ENCODE peak calls at places on chromosomes 3 and 15, in four cellular contexts. One of them, this sample, is unnamed. For H3K36me3 and H3K4me1, the result is how much of the 10 kb centered on the place peaks cover.

GRCh38 chr3:139718415-139718814 is 40.6 kb upstream of the NMNAT3 start:
- DNase-seq in adrenal gland: peak
- DNase-seq in SJSA1: peak
- DNase-seq in Caco-2: peak
- DNase-seq in this sample: no peak

GRCh38 chr15:90036806-90037509 is 35.8 kb downstream of the ZNF710 start:
- DNase-seq in adrenal gland: no peak
- DNase-seq in SJSA1: no peak
- DNase-seq in Caco-2: no peak
- DNase-seq in this sample: peak

GRCh38 chr3:81744366-81744765 is 17.1 kb downstream of the GBE1 start:
- DNase-seq in adrenal gland: peak
- DNase-seq in SJSA1: peak
- DNase-seq in Caco-2: peak
- DNase-seq in this sample: peak

GRCh38 chr3:177427096-177427495 is 229.8 kb upstream of the TBL1XR1 start:
- DNase-seq in adrenal gland: no peak
- DNase-seq in SJSA1: no peak
- DNase-seq in Caco-2: no peak
- DNase-seq in this sample: no peak

GRCh38 chr3:48990636-48991421 is 788 bp downstream of the P4HTM start:
- DNase-seq in adrenal gland: peak
- DNase-seq in SJSA1: no peak
- DNase-seq in Caco-2: peak
- DNase-seq in this sample: no peak

GRCh38 chr3:52704611-52705437 is 767 bp downstream of the GLT8D1 start:
- DNase-seq in adrenal gland: peak
- DNase-seq in SJSA1: no peak
- DNase-seq in Caco-2: peak
- DNase-seq in this sample: no peak

GRCh38 chr3:14125193-14126016 is 553 bp downstream of the TMEM43 start:
- DNase-seq in adrenal gland: peak
- DNase-seq in SJSA1: peak
- DNase-seq in Caco-2: peak
- DNase-seq in this sample: peak

GRCh38 chr15:40072216-40072990 is 33.4 kb upstream of the SRP14 start:
- DNase-seq in adrenal gland: no peak
- DNase-seq in SJSA1: no peak
- DNase-seq in Caco-2: no peak
- DNase-seq in this sample: no peak

GRCh38 chr3:156677120-156677479 is 2.7 kb downstream of the TIPARP start:
- DNase-seq in adrenal gland: no peak
- DNase-seq in SJSA1: no peak
- DNase-seq in Caco-2: no peak
- DNase-seq in this sample: no peak

GRCh38 chr15:76200641-76201105 is 110.6 kb downstream of the ETFA start:
- DNase-seq in adrenal gland: no peak
- DNase-seq in SJSA1: no peak
- DNase-seq in Caco-2: no peak
- DNase-seq in this sample: no peak

GRCh38 chr3:157618075-157618760 is 115.0 kb upstream of the VEPH1 start:
- DNase-seq in adrenal gland: peak
- DNase-seq in SJSA1: no peak
- DNase-seq in Caco-2: peak
- DNase-seq in this sample: no peak

GRCh38 chr15:41599061-41599460 is 40.0 kb downstream of the TYRO3 start:
- DNase-seq in adrenal gland: no peak
- DNase-seq in SJSA1: no peak
- DNase-seq in Caco-2: no peak
- DNase-seq in this sample: no peak

DNA sequence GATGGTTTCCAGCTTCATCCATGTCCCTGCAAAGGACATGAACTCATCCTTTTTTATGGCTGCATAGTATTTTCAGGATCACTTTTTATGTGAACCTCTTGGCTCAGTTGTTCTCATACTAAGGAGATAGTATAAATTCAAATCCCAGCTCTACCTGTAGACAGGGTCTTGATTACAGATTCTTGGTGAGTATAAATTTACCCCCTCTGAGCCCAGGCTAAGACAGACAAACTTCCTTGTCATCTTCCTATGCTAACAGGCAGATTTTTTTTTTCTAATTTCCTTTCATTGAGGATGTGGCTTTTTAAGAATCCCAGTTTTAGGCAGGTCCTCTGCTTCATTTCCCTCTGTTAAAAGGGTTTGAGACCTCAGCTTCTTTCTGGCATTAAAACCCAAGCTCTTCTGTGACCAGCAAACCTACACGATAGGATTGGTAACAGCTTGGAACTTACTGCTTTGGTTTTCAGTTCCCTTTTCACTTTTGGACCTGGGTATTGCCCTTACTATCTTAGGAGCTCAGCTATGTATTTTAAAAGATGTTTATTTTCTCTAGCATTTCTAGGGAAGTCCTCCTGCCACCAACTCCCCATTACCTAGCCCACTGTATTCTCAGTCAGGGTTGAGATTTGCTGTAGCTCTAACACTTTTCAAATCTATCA is 72.5 kb downstream of the VPS8 start:
- DNase-seq in adrenal gland: no peak
- DNase-seq in SJSA1: no peak
- DNase-seq in Caco-2: no peak
- DNase-seq in this sample: no peak
- H3K36me3 ChIP-seq in adrenal gland: under half
- H3K36me3 ChIP-seq in SJSA1: under half
- H3K36me3 ChIP-seq in Caco-2: under half
- H3K36me3 ChIP-seq in this sample: under half

DNA sequence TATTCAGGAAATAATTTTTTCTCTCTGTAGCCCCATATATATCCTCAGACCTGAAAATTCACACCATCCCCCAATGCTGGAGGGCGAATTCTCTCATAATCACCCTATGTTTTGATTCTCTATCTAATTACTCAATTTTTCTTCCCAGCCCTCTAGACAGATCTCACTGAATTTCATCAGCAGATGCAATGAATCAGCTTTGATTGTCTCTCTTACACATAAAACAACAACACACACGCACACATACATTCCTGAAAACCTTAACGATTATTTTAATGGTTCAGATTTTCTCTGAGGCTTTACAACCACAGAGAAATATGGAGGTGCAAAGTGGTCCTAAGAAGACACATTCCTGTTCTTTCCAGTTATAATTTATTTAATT is 11.1 kb downstream of the RBMS3 start:
- DNase-seq in adrenal gland: no peak
- DNase-seq in SJSA1: no peak
- DNase-seq in Caco-2: no peak
- DNase-seq in this sample: no peak
- H3K4me1 ChIP-seq in adrenal gland: under half
- H3K4me1 ChIP-seq in SJSA1: under half
- H3K4me1 ChIP-seq in Caco-2: under half
- H3K4me1 ChIP-seq in this sample: under half

DNA sequence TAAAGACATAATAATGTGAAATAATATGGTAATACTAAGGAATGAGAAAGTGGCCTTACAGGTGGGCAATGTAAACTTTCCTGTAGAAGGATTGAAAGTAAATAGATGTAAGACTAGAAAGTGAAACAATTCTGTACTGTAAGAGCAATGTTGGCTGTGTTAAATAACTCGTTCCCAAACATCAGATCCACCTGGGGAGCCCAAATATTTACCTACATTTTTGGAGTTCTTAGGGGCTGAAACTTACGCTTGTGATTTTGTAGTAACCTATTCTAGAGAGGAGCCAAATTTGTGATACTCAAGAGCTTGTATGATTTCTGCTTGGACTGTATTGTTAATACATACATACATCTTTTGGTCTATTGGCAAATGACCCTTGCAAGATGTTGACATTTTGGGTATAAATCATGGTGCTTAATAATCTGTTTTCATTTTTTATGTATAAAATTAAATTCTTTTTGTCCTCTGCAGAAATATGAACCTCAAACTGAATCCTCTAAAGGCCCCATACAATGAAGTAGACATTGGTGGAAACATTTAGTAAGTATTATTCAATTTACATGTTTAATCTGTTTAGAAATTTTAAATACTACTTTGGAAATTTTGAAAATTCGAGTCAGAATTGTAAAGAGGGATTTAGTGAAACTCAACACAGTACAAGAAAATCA is 8.5 kb upstream of the CHD2 start:
- DNase-seq in adrenal gland: no peak
- DNase-seq in SJSA1: no peak
- DNase-seq in Caco-2: no peak
- DNase-seq in this sample: no peak
- H3K36me3 ChIP-seq in adrenal gland: half or more
- H3K36me3 ChIP-seq in SJSA1: half or more
- H3K36me3 ChIP-seq in Caco-2: under half
- H3K36me3 ChIP-seq in this sample: under half

GRCh38 chr3:149547954-149548728 is 73.6 kb downstream of the TM4SF4 start:
- DNase-seq in adrenal gland: peak
- DNase-seq in SJSA1: peak
- DNase-seq in Caco-2: no peak
- DNase-seq in this sample: peak
- H3K4me1 ChIP-seq in adrenal gland: under half
- H3K4me1 ChIP-seq in SJSA1: under half
- H3K4me1 ChIP-seq in Caco-2: under half
- H3K4me1 ChIP-seq in this sample: under half

GRCh38 chr15:51497806-51498205 is 124.8 kb downstream of the DMXL2 start:
- DNase-seq in adrenal gland: no peak
- DNase-seq in SJSA1: no peak
- DNase-seq in Caco-2: no peak
- DNase-seq in this sample: no peak

GRCh38 chr15:51492528-51492927 is 130.0 kb downstream of the DMXL2 start:
- DNase-seq in adrenal gland: no peak
- DNase-seq in SJSA1: no peak
- DNase-seq in Caco-2: no peak
- DNase-seq in this sample: no peak

GRCh38 chr15:51491941-51492340 is 130.6 kb downstream of the DMXL2 start:
- DNase-seq in adrenal gland: no peak
- DNase-seq in SJSA1: no peak
- DNase-seq in Caco-2: no peak
- DNase-seq in this sample: no peak

GRCh38 chr15:51494411-51495314 is 127.9 kb downstream of the DMXL2 start:
- DNase-seq in adrenal gland: no peak
- DNase-seq in SJSA1: no peak
- DNase-seq in Caco-2: no peak
- DNase-seq in this sample: no peak

GRCh38 chr15:51493892-51494291 is 128.7 kb downstream of the DMXL2 start:
- DNase-seq in adrenal gland: no peak
- DNase-seq in SJSA1: no peak
- DNase-seq in Caco-2: no peak
- DNase-seq in this sample: no peak
- H3K36me3 ChIP-seq in adrenal gland: under half
- H3K36me3 ChIP-seq in SJSA1: under half
- H3K36me3 ChIP-seq in Caco-2: under half
- H3K36me3 ChIP-seq in this sample: under half

GRCh38 chr15:58380280-58380945 is 51.4 kb upstream of the LIPC start:
- DNase-seq in adrenal gland: no peak
- DNase-seq in SJSA1: no peak
- DNase-seq in Caco-2: no peak
- DNase-seq in this sample: no peak
- H3K4me1 ChIP-seq in adrenal gland: under half
- H3K4me1 ChIP-seq in SJSA1: under half
- H3K4me1 ChIP-seq in Caco-2: under half
- H3K4me1 ChIP-seq in this sample: under half

DNA sequence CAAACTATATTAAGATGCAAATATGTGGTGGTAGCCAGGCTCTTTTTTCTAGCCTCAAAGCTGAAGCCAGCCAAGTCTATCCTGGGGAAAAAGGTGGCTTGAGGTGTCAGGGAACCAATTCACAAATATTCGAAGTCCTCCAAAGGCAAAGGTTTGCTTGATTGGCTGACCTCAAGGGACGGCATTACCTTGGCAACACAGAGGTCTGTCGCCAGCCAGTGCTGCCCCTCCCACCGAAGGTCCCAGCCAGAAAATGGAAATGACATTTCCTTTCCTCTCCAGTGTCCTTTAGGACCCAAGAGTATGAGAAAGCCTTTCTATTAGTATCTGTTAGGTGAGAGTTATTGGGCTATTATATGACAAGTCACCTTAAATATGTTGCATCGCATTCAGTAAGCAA is 96.0 kb upstream of the LIMD1 start:
- DNase-seq in adrenal gland: no peak
- DNase-seq in SJSA1: no peak
- DNase-seq in Caco-2: no peak
- DNase-seq in this sample: no peak
- H3K36me3 ChIP-seq in adrenal gland: under half
- H3K36me3 ChIP-seq in SJSA1: under half
- H3K36me3 ChIP-seq in Caco-2: under half
- H3K36me3 ChIP-seq in this sample: under half